ENCODE peak calls at places on chromosomes 1 and 21, in seven cellular contexts. One of them, this sample, is unnamed. For H3K9me3, the result is how much of the 10 kb centered on the place peaks cover.

GRCh38 chr1:151613275-151613867 is 1.5 kb downstream of the SNX27 start:
- DNase-seq in ascending aorta: no peak
- DNase-seq in BE2C: no peak
- DNase-seq in neural progenitor cell: peak
- DNase-seq in CD4-positive, alpha-beta T cell: no peak
- DNase-seq in heart left ventricle: no peak
- DNase-seq in RWPE2: no peak
- DNase-seq in this sample: no peak

GRCh38 chr1:109263597-109264378 is 14.4 kb downstream of the CELSR2 start:
- DNase-seq in ascending aorta: peak
- DNase-seq in BE2C: peak
- DNase-seq in neural progenitor cell: peak
- DNase-seq in CD4-positive, alpha-beta T cell: peak
- DNase-seq in heart left ventricle: peak
- DNase-seq in RWPE2: peak
- DNase-seq in this sample: peak

GRCh38 chr1:66623812-66624211 is 89.9 kb downstream of the SGIP1 start:
- DNase-seq in ascending aorta: no peak
- DNase-seq in BE2C: no peak
- DNase-seq in neural progenitor cell: no peak
- DNase-seq in CD4-positive, alpha-beta T cell: no peak
- DNase-seq in heart left ventricle: no peak
- DNase-seq in RWPE2: no peak
- DNase-seq in this sample: no peak

GRCh38 chr1:229318056-229318455 is 24.8 kb downstream of the CCSAP start:
- DNase-seq in ascending aorta: no peak
- DNase-seq in BE2C: no peak
- DNase-seq in neural progenitor cell: no peak
- DNase-seq in CD4-positive, alpha-beta T cell: no peak
- DNase-seq in heart left ventricle: no peak
- DNase-seq in RWPE2: no peak
- DNase-seq in this sample: no peak

GRCh38 chr21:33011462-33011861 is 14.3 kb upstream of the OLIG2 start:
- DNase-seq in ascending aorta: no peak
- DNase-seq in BE2C: no peak
- DNase-seq in neural progenitor cell: no peak
- DNase-seq in CD4-positive, alpha-beta T cell: no peak
- DNase-seq in heart left ventricle: no peak
- DNase-seq in RWPE2: peak
- DNase-seq in this sample: no peak

GRCh38 chr21:33383056-33383888 is 19.9 kb upstream of the IFNGR2 start:
- DNase-seq in ascending aorta: peak
- DNase-seq in BE2C: peak
- DNase-seq in neural progenitor cell: peak
- DNase-seq in CD4-positive, alpha-beta T cell: peak
- DNase-seq in heart left ventricle: peak
- DNase-seq in RWPE2: peak
- DNase-seq in this sample: peak

GRCh38 chr1:47333922-47334764 is 553 bp downstream of the CMPK1 start:
- DNase-seq in ascending aorta: peak
- DNase-seq in BE2C: peak
- DNase-seq in neural progenitor cell: peak
- DNase-seq in CD4-positive, alpha-beta T cell: peak
- DNase-seq in heart left ventricle: peak
- DNase-seq in RWPE2: peak
- DNase-seq in this sample: peak

GRCh38 chr21:23837564-23837963 is 1769.7 kb downstream of the MRPL39 start:
- DNase-seq in ascending aorta: no peak
- DNase-seq in BE2C: no peak
- DNase-seq in neural progenitor cell: no peak
- DNase-seq in CD4-positive, alpha-beta T cell: no peak
- DNase-seq in heart left ventricle: no peak
- DNase-seq in RWPE2: no peak
- DNase-seq in this sample: no peak

GRCh38 chr1:114524933-114525332 is 13.9 kb upstream of the TRIM33 start:
- DNase-seq in ascending aorta: no peak
- DNase-seq in BE2C: no peak
- DNase-seq in neural progenitor cell: peak
- DNase-seq in CD4-positive, alpha-beta T cell: no peak
- DNase-seq in heart left ventricle: no peak
- DNase-seq in RWPE2: no peak
- DNase-seq in this sample: no peak

GRCh38 chr1:110148961-110149360 is 1.3 kb upstream of the SLC6A17 start:
- DNase-seq in ascending aorta: no peak
- DNase-seq in BE2C: no peak
- DNase-seq in neural progenitor cell: peak
- DNase-seq in CD4-positive, alpha-beta T cell: no peak
- DNase-seq in heart left ventricle: no peak
- DNase-seq in RWPE2: no peak
- DNase-seq in this sample: no peak

GRCh38 chr1:175192111-175192629 is 406 bp downstream of the KIAA0040 start:
- DNase-seq in ascending aorta: peak
- DNase-seq in BE2C: no peak
- DNase-seq in neural progenitor cell: peak
- DNase-seq in CD4-positive, alpha-beta T cell: peak
- DNase-seq in heart left ventricle: peak
- DNase-seq in RWPE2: no peak
- DNase-seq in this sample: peak

GRCh38 chr1:116920211-116920610 is 10.5 kb downstream of the PTGFRN start:
- DNase-seq in ascending aorta: peak
- DNase-seq in BE2C: no peak
- DNase-seq in neural progenitor cell: no peak
- DNase-seq in CD4-positive, alpha-beta T cell: no peak
- DNase-seq in heart left ventricle: no peak
- DNase-seq in RWPE2: no peak
- DNase-seq in this sample: no peak

GRCh38 chr1:112722601-112723510 is 7.7 kb upstream of the PPM1J start:
- DNase-seq in ascending aorta: peak
- DNase-seq in BE2C: no peak
- DNase-seq in neural progenitor cell: peak
- DNase-seq in CD4-positive, alpha-beta T cell: no peak
- DNase-seq in heart left ventricle: no peak
- DNase-seq in RWPE2: no peak
- DNase-seq in this sample: no peak

GRCh38 chr1:167599839-167600581 is 30.0 kb upstream of the RCSD1 start:
- DNase-seq in ascending aorta: no peak
- DNase-seq in BE2C: peak
- DNase-seq in neural progenitor cell: no peak
- DNase-seq in CD4-positive, alpha-beta T cell: no peak
- DNase-seq in heart left ventricle: peak
- DNase-seq in RWPE2: no peak
- DNase-seq in this sample: no peak

GRCh38 chr1:47196622-47197021 is 6.8 kb upstream of the PDZK1IP1 start:
- DNase-seq in ascending aorta: peak
- DNase-seq in BE2C: no peak
- DNase-seq in neural progenitor cell: no peak
- DNase-seq in CD4-positive, alpha-beta T cell: no peak
- DNase-seq in heart left ventricle: no peak
- DNase-seq in RWPE2: peak
- DNase-seq in this sample: no peak

GRCh38 chr1:3872546-3872945 is 15.3 kb downstream of the DFFB start:
- DNase-seq in ascending aorta: no peak
- DNase-seq in BE2C: no peak
- DNase-seq in neural progenitor cell: no peak
- DNase-seq in CD4-positive, alpha-beta T cell: no peak
- DNase-seq in heart left ventricle: no peak
- DNase-seq in RWPE2: no peak
- DNase-seq in this sample: no peak

GRCh38 chr1:68121536-68121935 is 71.1 kb upstream of the DIRAS3 start:
- DNase-seq in ascending aorta: no peak
- DNase-seq in BE2C: no peak
- DNase-seq in neural progenitor cell: no peak
- DNase-seq in CD4-positive, alpha-beta T cell: no peak
- DNase-seq in heart left ventricle: no peak
- DNase-seq in RWPE2: no peak
- DNase-seq in this sample: no peak

GRCh38 chr1:159211331-159212136 is 6.9 kb downstream of the ACKR1 start:
- DNase-seq in ascending aorta: no peak
- DNase-seq in BE2C: peak
- DNase-seq in neural progenitor cell: peak
- DNase-seq in CD4-positive, alpha-beta T cell: peak
- DNase-seq in heart left ventricle: no peak
- DNase-seq in RWPE2: no peak
- DNase-seq in this sample: peak

GRCh38 chr1:113783254-113784103 is 24.2 kb upstream of the PHTF1 start:
- DNase-seq in ascending aorta: no peak
- DNase-seq in BE2C: no peak
- DNase-seq in neural progenitor cell: no peak
- DNase-seq in CD4-positive, alpha-beta T cell: no peak
- DNase-seq in heart left ventricle: peak
- DNase-seq in RWPE2: no peak
- DNase-seq in this sample: no peak

GRCh38 chr1:225857256-225857655 is 24.9 kb downstream of the TMEM63A start:
- DNase-seq in ascending aorta: no peak
- DNase-seq in BE2C: no peak
- DNase-seq in neural progenitor cell: no peak
- DNase-seq in CD4-positive, alpha-beta T cell: no peak
- DNase-seq in heart left ventricle: no peak
- DNase-seq in RWPE2: no peak
- DNase-seq in this sample: no peak

GRCh38 chr1:170959385-170959784 is 24.1 kb downstream of the MROH9 start:
- DNase-seq in ascending aorta: no peak
- DNase-seq in BE2C: no peak
- DNase-seq in neural progenitor cell: no peak
- DNase-seq in CD4-positive, alpha-beta T cell: no peak
- DNase-seq in heart left ventricle: no peak
- DNase-seq in RWPE2: no peak
- DNase-seq in this sample: no peak

GRCh38 chr1:53654216-53655210 is 84.5 kb downstream of the GLIS1 start:
- DNase-seq in ascending aorta: no peak
- DNase-seq in BE2C: no peak
- DNase-seq in neural progenitor cell: no peak
- DNase-seq in CD4-positive, alpha-beta T cell: no peak
- DNase-seq in heart left ventricle: no peak
- DNase-seq in RWPE2: peak
- DNase-seq in this sample: no peak

GRCh38 chr1:33390550-33390949 is 40.3 kb downstream of the PHC2 start:
- DNase-seq in ascending aorta: no peak
- DNase-seq in BE2C: no peak
- DNase-seq in neural progenitor cell: no peak
- DNase-seq in CD4-positive, alpha-beta T cell: no peak
- DNase-seq in heart left ventricle: no peak
- DNase-seq in RWPE2: no peak
- DNase-seq in this sample: no peak

GRCh38 chr21:45306832-45307571 is 19.3 kb upstream of the POFUT2 start:
- DNase-seq in ascending aorta: peak
- DNase-seq in BE2C: peak
- DNase-seq in neural progenitor cell: peak
- DNase-seq in CD4-positive, alpha-beta T cell: no peak
- DNase-seq in heart left ventricle: peak
- DNase-seq in RWPE2: peak
- DNase-seq in this sample: no peak

GRCh38 chr21:28294046-28294445 is 698.6 kb downstream of the LTN1 start:
- DNase-seq in ascending aorta: no peak
- DNase-seq in BE2C: no peak
- DNase-seq in neural progenitor cell: no peak
- DNase-seq in CD4-positive, alpha-beta T cell: no peak
- DNase-seq in heart left ventricle: no peak
- DNase-seq in RWPE2: no peak
- DNase-seq in this sample: no peak

GRCh38 chr1:231238298-231238697 is 2.7 kb upstream of the GNPAT start:
- DNase-seq in ascending aorta: no peak
- DNase-seq in BE2C: no peak
- DNase-seq in neural progenitor cell: no peak
- DNase-seq in CD4-positive, alpha-beta T cell: no peak
- DNase-seq in heart left ventricle: no peak
- DNase-seq in RWPE2: no peak
- DNase-seq in this sample: no peak

GRCh38 chr1:179719272-179719671 is 23.8 kb upstream of the FAM163A start:
- DNase-seq in ascending aorta: no peak
- DNase-seq in BE2C: no peak
- DNase-seq in neural progenitor cell: no peak
- DNase-seq in CD4-positive, alpha-beta T cell: no peak
- DNase-seq in heart left ventricle: no peak
- DNase-seq in RWPE2: no peak
- DNase-seq in this sample: no peak
- H3K9me3 ChIP-seq in ascending aorta: under half
- H3K9me3 ChIP-seq in BE2C: under half
- H3K9me3 ChIP-seq in neural progenitor cell: under half
- H3K9me3 ChIP-seq in CD4-positive, alpha-beta T cell: under half
- H3K9me3 ChIP-seq in heart left ventricle: half or more
- H3K9me3 ChIP-seq in RWPE2: under half
- H3K9me3 ChIP-seq in this sample: under half

GRCh38 chr21:24969068-24969467 is 638.2 kb downstream of the MRPL39 start:
- DNase-seq in ascending aorta: no peak
- DNase-seq in BE2C: no peak
- DNase-seq in neural progenitor cell: no peak
- DNase-seq in CD4-positive, alpha-beta T cell: no peak
- DNase-seq in heart left ventricle: no peak
- DNase-seq in RWPE2: no peak
- DNase-seq in this sample: no peak
- H3K9me3 ChIP-seq in ascending aorta: under half
- H3K9me3 ChIP-seq in BE2C: under half
- H3K9me3 ChIP-seq in neural progenitor cell: under half
- H3K9me3 ChIP-seq in CD4-positive, alpha-beta T cell: under half
- H3K9me3 ChIP-seq in heart left ventricle: under half
- H3K9me3 ChIP-seq in RWPE2: under half
- H3K9me3 ChIP-seq in this sample: under half

DNA sequence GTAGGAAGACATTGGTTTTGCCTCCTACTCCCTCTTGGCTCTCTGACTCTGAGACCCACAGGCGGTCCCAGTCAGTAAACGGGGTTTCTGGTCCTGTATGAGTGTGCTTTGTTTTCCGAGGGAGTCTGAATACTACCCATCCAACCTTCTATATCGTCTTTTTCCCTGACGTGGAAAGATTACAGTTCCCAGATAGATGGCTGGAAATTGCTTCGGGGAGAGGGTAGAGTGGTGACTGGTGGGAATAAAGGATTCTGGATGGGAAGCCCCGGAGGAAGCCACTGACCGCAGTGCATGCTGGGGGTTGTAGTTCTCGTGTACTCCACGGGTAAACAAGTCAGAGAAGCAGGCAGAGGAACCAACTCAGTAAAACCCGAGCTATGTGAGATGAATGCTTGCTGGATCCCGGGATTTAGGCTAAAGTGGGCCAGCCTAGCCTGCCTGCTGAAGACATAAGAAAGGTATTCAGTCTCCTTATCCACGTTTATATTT is 66.2 kb upstream of the IRF2BP2 start:
- DNase-seq in ascending aorta: peak
- DNase-seq in BE2C: peak
- DNase-seq in neural progenitor cell: peak
- DNase-seq in CD4-positive, alpha-beta T cell: peak
- DNase-seq in heart left ventricle: peak
- DNase-seq in RWPE2: no peak
- DNase-seq in this sample: no peak
- H3K9me3 ChIP-seq in ascending aorta: under half
- H3K9me3 ChIP-seq in BE2C: under half
- H3K9me3 ChIP-seq in neural progenitor cell: under half
- H3K9me3 ChIP-seq in CD4-positive, alpha-beta T cell: under half
- H3K9me3 ChIP-seq in heart left ventricle: under half
- H3K9me3 ChIP-seq in RWPE2: under half
- H3K9me3 ChIP-seq in this sample: under half

GRCh38 chr1:248164031-248164430 is 10.6 kb upstream of the OR2M2 start:
- DNase-seq in ascending aorta: no peak
- DNase-seq in BE2C: no peak
- DNase-seq in neural progenitor cell: no peak
- DNase-seq in CD4-positive, alpha-beta T cell: no peak
- DNase-seq in heart left ventricle: no peak
- DNase-seq in RWPE2: no peak
- DNase-seq in this sample: no peak

GRCh38 chr1:248155927-248156326 is 11.0 kb downstream of the OR2M5 start:
- DNase-seq in ascending aorta: no peak
- DNase-seq in BE2C: no peak
- DNase-seq in neural progenitor cell: no peak
- DNase-seq in CD4-positive, alpha-beta T cell: no peak
- DNase-seq in heart left ventricle: no peak
- DNase-seq in RWPE2: no peak
- DNase-seq in this sample: no peak

GRCh38 chr1:248158758-248159157 is 13.8 kb downstream of the OR2M5 start:
- DNase-seq in ascending aorta: no peak
- DNase-seq in BE2C: no peak
- DNase-seq in neural progenitor cell: no peak
- DNase-seq in CD4-positive, alpha-beta T cell: no peak
- DNase-seq in heart left ventricle: no peak
- DNase-seq in RWPE2: no peak
- DNase-seq in this sample: no peak
- H3K9me3 ChIP-seq in ascending aorta: under half
- H3K9me3 ChIP-seq in BE2C: under half
- H3K9me3 ChIP-seq in neural progenitor cell: under half
- H3K9me3 ChIP-seq in CD4-positive, alpha-beta T cell: under half
- H3K9me3 ChIP-seq in heart left ventricle: under half
- H3K9me3 ChIP-seq in RWPE2: under half
- H3K9me3 ChIP-seq in this sample: under half